ENCODE peak calls at places on chromosomes 5 and 9, in six cellular contexts. One of them, this sample, is unnamed.

GRCh38 chr5:12392246-12392645 is 488.0 kb upstream of the CTNND2 start:
- DNase-seq in kidney: no peak
- DNase-seq in activated CD8-positive, alpha-beta T cell treated with anti-CD3 and anti-CD28 coated beads for 36 hours: no peak
- DNase-seq in A549: no peak
- DNase-seq in HCT116: no peak
- DNase-seq in thoracic aorta: no peak
- DNase-seq in this sample: no peak

GRCh38 chr5:14708551-14708950 is 44.0 kb downstream of the OTULIN start:
- DNase-seq in kidney: no peak
- DNase-seq in activated CD8-positive, alpha-beta T cell treated with anti-CD3 and anti-CD28 coated beads for 36 hours: no peak
- DNase-seq in A549: no peak
- DNase-seq in HCT116: no peak
- DNase-seq in thoracic aorta: no peak
- DNase-seq in this sample: no peak

GRCh38 chr9:128629136-128629535 is 27.5 kb downstream of the DYNC2I2 start:
- DNase-seq in kidney: no peak
- DNase-seq in activated CD8-positive, alpha-beta T cell treated with anti-CD3 and anti-CD28 coated beads for 36 hours: no peak
- DNase-seq in A549: no peak
- DNase-seq in HCT116: no peak
- DNase-seq in thoracic aorta: no peak
- DNase-seq in this sample: peak; percentile 40

GRCh38 chr5:135235551-135236100 is 163.4 kb downstream of the MACROH2A1 start:
- DNase-seq in kidney: no peak
- DNase-seq in activated CD8-positive, alpha-beta T cell treated with anti-CD3 and anti-CD28 coated beads for 36 hours: no peak
- DNase-seq in A549: no peak
- DNase-seq in HCT116: no peak
- DNase-seq in thoracic aorta: no peak
- DNase-seq in this sample: peak; percentile 53

GRCh38 chr5:100840364-100840763 is 62.7 kb downstream of the ST8SIA4 start:
- DNase-seq in kidney: no peak
- DNase-seq in activated CD8-positive, alpha-beta T cell treated with anti-CD3 and anti-CD28 coated beads for 36 hours: peak; percentile 70
- DNase-seq in A549: no peak
- DNase-seq in HCT116: peak; percentile 23
- DNase-seq in thoracic aorta: no peak
- DNase-seq in this sample: no peak

GRCh38 chr5:140345919-140346347 is 470 bp downstream of the HBEGF start:
- DNase-seq in kidney: peak; percentile 91
- DNase-seq in activated CD8-positive, alpha-beta T cell treated with anti-CD3 and anti-CD28 coated beads for 36 hours: peak; percentile 55
- DNase-seq in A549: peak; percentile 67
- DNase-seq in HCT116: no peak
- DNase-seq in thoracic aorta: no peak
- DNase-seq in this sample: peak; percentile 88

GRCh38 chr5:59893436-59894227 is at the start of gene PDE4D:
- DNase-seq in kidney: peak; percentile 88
- DNase-seq in activated CD8-positive, alpha-beta T cell treated with anti-CD3 and anti-CD28 coated beads for 36 hours: peak; percentile 6
- DNase-seq in A549: peak; percentile 26
- DNase-seq in HCT116: no peak
- DNase-seq in thoracic aorta: peak; percentile 8
- DNase-seq in this sample: peak; percentile 67

GRCh38 chr5:167861134-167861930 is 430.1 kb upstream of the WWC1 start:
- DNase-seq in kidney: no peak
- DNase-seq in activated CD8-positive, alpha-beta T cell treated with anti-CD3 and anti-CD28 coated beads for 36 hours: no peak
- DNase-seq in A549: no peak
- DNase-seq in HCT116: no peak
- DNase-seq in thoracic aorta: no peak
- DNase-seq in this sample: no peak

GRCh38 chr5:107466233-107466769 is 204.4 kb downstream of the EFNA5 start:
- DNase-seq in kidney: peak; percentile 87
- DNase-seq in activated CD8-positive, alpha-beta T cell treated with anti-CD3 and anti-CD28 coated beads for 36 hours: no peak
- DNase-seq in A549: peak; percentile 66
- DNase-seq in HCT116: no peak
- DNase-seq in thoracic aorta: no peak
- DNase-seq in this sample: no peak

GRCh38 chr5:125847561-125847960 is 575.6 kb upstream of the GRAMD2B start:
- DNase-seq in kidney: no peak
- DNase-seq in activated CD8-positive, alpha-beta T cell treated with anti-CD3 and anti-CD28 coated beads for 36 hours: no peak
- DNase-seq in A549: no peak
- DNase-seq in HCT116: no peak
- DNase-seq in thoracic aorta: no peak
- DNase-seq in this sample: no peak

GRCh38 chr9:126682928-126683697 is 69.4 kb downstream of the LMX1B start:
- DNase-seq in kidney: no peak
- DNase-seq in activated CD8-positive, alpha-beta T cell treated with anti-CD3 and anti-CD28 coated beads for 36 hours: no peak
- DNase-seq in A549: no peak
- DNase-seq in HCT116: no peak
- DNase-seq in thoracic aorta: no peak
- DNase-seq in this sample: no peak

GRCh38 chr5:80193421-80193820 is 62.4 kb downstream of the SERINC5 start:
- DNase-seq in kidney: no peak
- DNase-seq in activated CD8-positive, alpha-beta T cell treated with anti-CD3 and anti-CD28 coated beads for 36 hours: no peak
- DNase-seq in A549: no peak
- DNase-seq in HCT116: no peak
- DNase-seq in thoracic aorta: no peak
- DNase-seq in this sample: no peak

GRCh38 chr5:62029303-62029702 is 276.7 kb upstream of the KIF2A start:
- DNase-seq in kidney: no peak
- DNase-seq in activated CD8-positive, alpha-beta T cell treated with anti-CD3 and anti-CD28 coated beads for 36 hours: no peak
- DNase-seq in A549: no peak
- DNase-seq in HCT116: no peak
- DNase-seq in thoracic aorta: no peak
- DNase-seq in this sample: no peak

GRCh38 chr9:6788175-6789016 is 30.6 kb downstream of the KDM4C start:
- DNase-seq in kidney: no peak
- DNase-seq in activated CD8-positive, alpha-beta T cell treated with anti-CD3 and anti-CD28 coated beads for 36 hours: no peak
- DNase-seq in A549: peak; percentile 84
- DNase-seq in HCT116: peak; percentile 24
- DNase-seq in thoracic aorta: no peak
- DNase-seq in this sample: peak; percentile 17

GRCh38 chr9:22136446-22137140 is 127.5 kb upstream of the CDKN2B start:
- DNase-seq in kidney: no peak
- DNase-seq in activated CD8-positive, alpha-beta T cell treated with anti-CD3 and anti-CD28 coated beads for 36 hours: no peak
- DNase-seq in A549: no peak
- DNase-seq in HCT116: no peak
- DNase-seq in thoracic aorta: no peak
- DNase-seq in this sample: no peak

GRCh38 chr5:82018462-82018861 is 46.6 kb downstream of the ATG10 start:
- DNase-seq in kidney: no peak
- DNase-seq in activated CD8-positive, alpha-beta T cell treated with anti-CD3 and anti-CD28 coated beads for 36 hours: no peak
- DNase-seq in A549: no peak
- DNase-seq in HCT116: no peak
- DNase-seq in thoracic aorta: no peak
- DNase-seq in this sample: no peak

GRCh38 chr5:16456103-16456832 is 9.3 kb downstream of the ZNF622 start:
- DNase-seq in kidney: no peak
- DNase-seq in activated CD8-positive, alpha-beta T cell treated with anti-CD3 and anti-CD28 coated beads for 36 hours: peak; percentile 61
- DNase-seq in A549: peak; percentile 40
- DNase-seq in HCT116: peak; percentile 49
- DNase-seq in thoracic aorta: no peak
- DNase-seq in this sample: no peak

GRCh38 chr9:129282308-129283211 is 104.5 kb upstream of the IER5L start:
- DNase-seq in kidney: peak; percentile 72
- DNase-seq in activated CD8-positive, alpha-beta T cell treated with anti-CD3 and anti-CD28 coated beads for 36 hours: no peak
- DNase-seq in A549: no peak
- DNase-seq in HCT116: no peak
- DNase-seq in thoracic aorta: no peak
- DNase-seq in this sample: peak; percentile 61

GRCh38 chr5:1415059-1415425 is 30.2 kb downstream of the SLC6A3 start:
- DNase-seq in kidney: peak; percentile 29
- DNase-seq in activated CD8-positive, alpha-beta T cell treated with anti-CD3 and anti-CD28 coated beads for 36 hours: no peak
- DNase-seq in A549: no peak
- DNase-seq in HCT116: no peak
- DNase-seq in thoracic aorta: no peak
- DNase-seq in this sample: peak; percentile 53

GRCh38 chr9:101509572-101509971 is 24.1 kb upstream of the RNF20 start:
- DNase-seq in kidney: no peak
- DNase-seq in activated CD8-positive, alpha-beta T cell treated with anti-CD3 and anti-CD28 coated beads for 36 hours: no peak
- DNase-seq in A549: no peak
- DNase-seq in HCT116: no peak
- DNase-seq in thoracic aorta: no peak
- DNase-seq in this sample: no peak

GRCh38 chr5:7576023-7576715 is 180.2 kb downstream of the ADCY2 start:
- DNase-seq in kidney: no peak
- DNase-seq in activated CD8-positive, alpha-beta T cell treated with anti-CD3 and anti-CD28 coated beads for 36 hours: no peak
- DNase-seq in A549: no peak
- DNase-seq in HCT116: no peak
- DNase-seq in thoracic aorta: no peak
- DNase-seq in this sample: peak; percentile 82

GRCh38 chr5:134590992-134591659 is 41.5 kb downstream of the SAR1B start:
- DNase-seq in kidney: no peak
- DNase-seq in activated CD8-positive, alpha-beta T cell treated with anti-CD3 and anti-CD28 coated beads for 36 hours: peak; percentile 77
- DNase-seq in A549: no peak
- DNase-seq in HCT116: peak; percentile 79
- DNase-seq in thoracic aorta: no peak
- DNase-seq in this sample: no peak

GRCh38 chr5:172802585-172803176 is 31.4 kb upstream of the ERGIC1 start:
- DNase-seq in kidney: no peak
- DNase-seq in activated CD8-positive, alpha-beta T cell treated with anti-CD3 and anti-CD28 coated beads for 36 hours: no peak
- DNase-seq in A549: no peak
- DNase-seq in HCT116: no peak
- DNase-seq in thoracic aorta: no peak
- DNase-seq in this sample: no peak

GRCh38 chr5:107449369-107449768 is 221.4 kb downstream of the EFNA5 start:
- DNase-seq in kidney: no peak
- DNase-seq in activated CD8-positive, alpha-beta T cell treated with anti-CD3 and anti-CD28 coated beads for 36 hours: no peak
- DNase-seq in A549: no peak
- DNase-seq in HCT116: no peak
- DNase-seq in thoracic aorta: no peak
- DNase-seq in this sample: no peak

GRCh38 chr5:40441733-40442132 is 238.0 kb upstream of the PTGER4 start:
- DNase-seq in kidney: no peak
- DNase-seq in activated CD8-positive, alpha-beta T cell treated with anti-CD3 and anti-CD28 coated beads for 36 hours: peak; percentile 82
- DNase-seq in A549: no peak
- DNase-seq in HCT116: no peak
- DNase-seq in thoracic aorta: no peak
- DNase-seq in this sample: no peak

GRCh38 chr9:106969696-106970095 is 106.7 kb downstream of the ZNF462 start:
- DNase-seq in kidney: no peak
- DNase-seq in activated CD8-positive, alpha-beta T cell treated with anti-CD3 and anti-CD28 coated beads for 36 hours: no peak
- DNase-seq in A549: no peak
- DNase-seq in HCT116: no peak
- DNase-seq in thoracic aorta: no peak
- DNase-seq in this sample: no peak

GRCh38 chr5:32406650-32407049 is 37.9 kb downstream of the ZFR start:
- DNase-seq in kidney: no peak
- DNase-seq in activated CD8-positive, alpha-beta T cell treated with anti-CD3 and anti-CD28 coated beads for 36 hours: no peak
- DNase-seq in A549: no peak
- DNase-seq in HCT116: no peak
- DNase-seq in thoracic aorta: no peak
- DNase-seq in this sample: no peak

GRCh38 chr9:5566054-5566618 is 55.8 kb downstream of the PDCD1LG2 start:
- DNase-seq in kidney: no peak
- DNase-seq in activated CD8-positive, alpha-beta T cell treated with anti-CD3 and anti-CD28 coated beads for 36 hours: no peak
- DNase-seq in A549: no peak
- DNase-seq in HCT116: no peak
- DNase-seq in thoracic aorta: no peak
- DNase-seq in this sample: no peak

GRCh38 chr5:181024245-181025029 is 15.6 kb upstream of the BTNL9 start:
- DNase-seq in kidney: peak; percentile 31
- DNase-seq in activated CD8-positive, alpha-beta T cell treated with anti-CD3 and anti-CD28 coated beads for 36 hours: no peak
- DNase-seq in A549: no peak
- DNase-seq in HCT116: no peak
- DNase-seq in thoracic aorta: no peak
- DNase-seq in this sample: no peak

GRCh38 chr5:891837-892389 is 688 bp downstream of the BRD9 start:
- DNase-seq in kidney: no peak
- DNase-seq in activated CD8-positive, alpha-beta T cell treated with anti-CD3 and anti-CD28 coated beads for 36 hours: peak; percentile 22
- DNase-seq in A549: peak; percentile 50
- DNase-seq in HCT116: no peak
- DNase-seq in thoracic aorta: no peak
- DNase-seq in this sample: no peak

GRCh38 chr5:72314571-72315172 is 5.4 kb downstream of the MRPS27 start:
- DNase-seq in kidney: no peak
- DNase-seq in activated CD8-positive, alpha-beta T cell treated with anti-CD3 and anti-CD28 coated beads for 36 hours: no peak
- DNase-seq in A549: peak; percentile 58
- DNase-seq in HCT116: no peak
- DNase-seq in thoracic aorta: no peak
- DNase-seq in this sample: no peak
- TF ChIP-seq CTCF in kidney: no peak
- TF ChIP-seq CTCF in activated CD8-positive, alpha-beta T cell treated with anti-CD3 and anti-CD28 coated beads for 36 hours: no peak
- TF ChIP-seq CTCF in A549: peak; percentile 20
- TF ChIP-seq CTCF in HCT116: peak; percentile 23
- TF ChIP-seq CTCF in thoracic aorta: peak; percentile 18
- TF ChIP-seq CTCF in this sample: no peak

GRCh38 chr9:72364679-72365524 is at the start of gene ZFAND5:
- DNase-seq in kidney: peak; percentile 100
- DNase-seq in activated CD8-positive, alpha-beta T cell treated with anti-CD3 and anti-CD28 coated beads for 36 hours: peak; percentile 97
- DNase-seq in A549: peak; percentile 94
- DNase-seq in HCT116: peak; percentile 90
- DNase-seq in thoracic aorta: peak; percentile 99
- DNase-seq in this sample: peak; percentile 100
- TF ChIP-seq CTCF in kidney: peak; percentile 18
- TF ChIP-seq CTCF in activated CD8-positive, alpha-beta T cell treated with anti-CD3 and anti-CD28 coated beads for 36 hours: no peak
- TF ChIP-seq CTCF in A549: peak; percentile 21
- TF ChIP-seq CTCF in HCT116: no peak
- TF ChIP-seq CTCF in thoracic aorta: no peak
- TF ChIP-seq CTCF in this sample: no peak

GRCh38 chr9:18824095-18824666 is 208.8 kb downstream of the SAXO1 start:
- DNase-seq in kidney: no peak
- DNase-seq in activated CD8-positive, alpha-beta T cell treated with anti-CD3 and anti-CD28 coated beads for 36 hours: no peak
- DNase-seq in A549: no peak
- DNase-seq in HCT116: no peak
- DNase-seq in thoracic aorta: no peak
- DNase-seq in this sample: no peak
- TF ChIP-seq CTCF in kidney: peak; percentile 59
- TF ChIP-seq CTCF in activated CD8-positive, alpha-beta T cell treated with anti-CD3 and anti-CD28 coated beads for 36 hours: no peak
- TF ChIP-seq CTCF in A549: peak; percentile 11
- TF ChIP-seq CTCF in HCT116: peak; percentile 49
- TF ChIP-seq CTCF in thoracic aorta: no peak
- TF ChIP-seq CTCF in this sample: no peak

DNA sequence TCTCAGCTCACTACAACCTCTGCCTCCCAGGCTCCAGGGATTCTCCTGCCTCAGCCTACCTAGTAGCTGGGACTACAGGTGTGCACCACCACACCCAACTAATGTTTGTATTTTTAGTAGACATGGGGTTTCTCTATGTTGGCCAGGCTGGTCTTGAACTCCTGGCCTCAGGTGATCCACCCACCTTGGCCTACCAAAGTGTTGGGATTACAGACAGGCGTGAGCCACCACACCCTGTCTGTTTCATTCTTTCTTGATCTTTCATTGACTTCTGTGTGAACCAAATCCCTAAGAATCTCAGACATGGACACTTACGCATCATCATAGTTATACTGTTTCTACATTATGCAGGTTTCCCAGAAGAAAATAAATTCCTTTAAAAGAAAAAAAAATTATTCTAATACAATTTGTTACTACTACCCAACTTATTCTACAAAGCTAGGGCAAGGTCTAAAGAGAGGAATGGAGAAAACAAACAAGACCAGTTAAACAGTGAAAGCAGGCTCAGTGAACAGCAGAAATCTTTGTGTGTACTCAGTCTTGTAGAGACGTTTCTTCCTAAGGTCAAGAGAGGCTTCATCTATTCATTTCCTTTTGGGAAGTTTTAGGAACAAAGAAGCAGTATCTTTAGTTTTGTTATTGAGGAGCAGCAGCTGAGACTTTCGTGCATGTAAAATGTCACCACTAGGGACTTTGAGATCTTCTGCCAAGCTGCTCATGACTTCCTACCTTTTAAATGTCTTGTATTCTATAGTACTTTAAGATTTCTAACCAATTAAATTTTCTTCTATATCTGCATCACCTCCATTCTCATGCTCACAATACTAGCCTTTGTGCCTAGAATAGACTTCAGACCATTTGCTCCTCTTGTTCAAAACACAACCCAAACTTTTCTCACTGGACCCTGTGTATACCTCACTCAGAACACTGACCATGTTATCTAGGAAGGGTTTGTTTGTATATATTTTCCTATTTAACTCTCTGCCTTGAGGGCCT is 5.6 kb upstream of the HMGCR start:
- DNase-seq in kidney: no peak
- DNase-seq in activated CD8-positive, alpha-beta T cell treated with anti-CD3 and anti-CD28 coated beads for 36 hours: no peak
- DNase-seq in A549: no peak
- DNase-seq in HCT116: no peak
- DNase-seq in thoracic aorta: no peak
- DNase-seq in this sample: no peak
- TF ChIP-seq CTCF in kidney: no peak
- TF ChIP-seq CTCF in activated CD8-positive, alpha-beta T cell treated with anti-CD3 and anti-CD28 coated beads for 36 hours: no peak
- TF ChIP-seq CTCF in A549: no peak
- TF ChIP-seq CTCF in HCT116: peak; percentile 30
- TF ChIP-seq CTCF in thoracic aorta: no peak
- TF ChIP-seq CTCF in this sample: no peak